ENCODE peak calls at places on chromosomes 6 and 20, in four cellular contexts. E is spleen, Z is IMR-90, M is brain microvascular endothelial cell. I is an unnamed sample.

GRCh38 chr20:36975085-36975829 is 23.7 kb upstream of the SAMHD1 start:
- DNase-seq in E (no peak), Z (no peak), M (no peak), I (no peak)

GRCh38 chr20:34369265-34369664 is 6.2 kb downstream of the ITCH start:
- DNase-seq in E (no peak), Z (no peak), M (no peak), I (no peak)

GRCh38 chr20:54068495-54068894 is 1.9 kb downstream of the BCAS1 start:
- DNase-seq in E (no peak), Z (no peak), M (no peak), I (no peak)

GRCh38 chr6:54515713-54516112 is 207.5 kb downstream of the TINAG start:
- DNase-seq in E (no peak), Z (peak; percentile 4), M (no peak), I (no peak)

GRCh38 chr20:63495771-63496403 is 3.0 kb downstream of the EEF1A2 start:
- DNase-seq in E (peak; percentile 94), Z (peak; percentile 28), M (no peak), I (no peak)

GRCh38 chr20:21104921-21105320 is 1.2 kb downstream of the LINC00237 start:
- DNase-seq in E (no peak), Z (no peak), M (no peak), I (no peak)

GRCh38 chr6:36320475-36320874 is 16.2 kb downstream of the BNIP5 start:
- DNase-seq in E (no peak), Z (no peak), M (no peak), I (no peak)

GRCh38 chr6:152462716-152463115 is 174.4 kb downstream of the SYNE1 start:
- DNase-seq in E (no peak), Z (peak; percentile 37), M (no peak), I (no peak)

GRCh38 chr6:69487688-69488087 is 309.1 kb downstream of the LMBRD1 start:
- DNase-seq in E (no peak), Z (no peak), M (no peak), I (no peak)
- TF ChIP-seq CTCF in E (no peak), Z (no peak), M (no peak), I (no peak)

GRCh38 chr20:58087567-58087858 is 140.9 kb downstream of the ANKRD60 start:
- DNase-seq in E (no peak), Z (no peak), M (no peak), I (no peak)
- TF ChIP-seq CTCF in E (peak; percentile 12), Z (no peak), M (no peak), I (peak; percentile 39)

GRCh38 chr20:45097485-45098095 is 3.3 kb downstream of the KCNS1 start:
- DNase-seq in E (peak; percentile 81), Z (no peak), M (no peak), I (no peak)
- TF ChIP-seq CTCF in E (peak; percentile 32), Z (peak; percentile 25), M (peak; percentile 57), I (peak; percentile 29)

DNA sequence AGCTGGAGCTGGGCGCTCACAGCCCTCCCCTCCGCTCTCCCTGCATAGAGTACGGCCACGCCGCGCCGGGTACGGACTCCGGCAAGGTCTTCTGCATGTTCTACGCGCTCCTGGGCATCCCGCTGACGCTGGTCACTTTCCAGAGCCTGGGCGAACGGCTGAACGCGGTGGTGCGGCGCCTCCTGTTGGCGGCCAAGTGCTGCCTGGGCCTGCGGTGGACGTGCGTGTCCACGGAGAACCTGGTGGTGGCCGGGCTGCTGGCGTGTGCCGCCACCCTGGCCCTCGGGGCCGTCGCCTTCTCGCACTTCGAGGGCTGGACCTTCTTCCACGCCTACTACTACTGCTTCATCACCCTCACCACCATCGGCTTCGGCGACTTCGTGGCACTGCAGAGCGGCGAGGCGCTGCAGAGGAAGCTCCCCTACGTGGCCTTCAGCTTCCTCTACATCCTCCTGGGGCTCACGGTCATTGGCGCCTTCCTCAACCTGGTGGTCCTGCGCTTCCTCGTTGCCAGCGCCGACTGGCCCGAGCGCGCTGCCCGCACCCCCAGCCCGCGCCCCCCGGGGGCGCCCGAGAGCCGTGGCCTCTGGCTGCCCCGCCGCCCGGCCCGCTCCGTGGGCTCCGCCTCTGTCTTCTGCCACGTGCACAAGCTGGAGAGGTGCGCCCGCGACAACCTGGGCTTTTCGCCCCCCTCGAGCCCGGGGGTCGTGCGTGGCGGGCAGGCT is 4.6 kb downstream of the KCNK15 start:
- DNase-seq in E (no peak), Z (no peak), M (no peak), I (no peak)
- TF ChIP-seq CTCF in E (peak; percentile 38), Z (peak; percentile 42), M (no peak), I (peak; percentile 42)